ENCODE peak calls at places on chromosomes 12 and 14, in eight cellular contexts. O is Calu3, E is endothelial cell, Z is cardiac fibroblast, B is Peyer's patch, Q is brain microvascular endothelial cell, P is fibroblast of villous mesenchyme, T is BJ. S is an unnamed sample.

GRCh38 chr14:30974628-30975027 is 50.8 kb upstream of the AP4S1 start:
- DNase-seq in O (no peak), E (no peak), Z (peak), B (no peak), Q (no peak), P (peak), T (no peak), S (no peak)

GRCh38 chr12:91367234-91367849 is 184.7 kb upstream of the DCN start:
- DNase-seq in O (no peak), E (no peak), Z (peak), B (no peak), Q (peak), P (peak), T (no peak), S (no peak)

GRCh38 chr12:116140559-116140958 is 136.9 kb downstream of the MED13L start:
- DNase-seq in O (no peak), E (no peak), Z (no peak), B (no peak), Q (no peak), P (no peak), T (no peak), S (no peak)

GRCh38 chr12:81206425-81206824 is 128.5 kb downstream of the ACSS3 start:
- DNase-seq in O (no peak), E (no peak), Z (no peak), B (no peak), Q (no peak), P (no peak), T (no peak), S (no peak)

GRCh38 chr14:21092147-21093011 is 6.1 kb downstream of the ZNF219 start:
- DNase-seq in O (peak), E (peak), Z (peak), B (peak), Q (peak), P (peak), T (no peak), S (peak)

GRCh38 chr12:11954181-11954580 is 116.6 kb upstream of the BCL2L14 start:
- DNase-seq in O (no peak), E (no peak), Z (no peak), B (no peak), Q (no peak), P (no peak), T (no peak), S (no peak)

GRCh38 chr12:73863541-73863940 is 674.1 kb upstream of the ATXN7L3B start:
- DNase-seq in O (no peak), E (no peak), Z (peak), B (no peak), Q (peak), P (no peak), T (no peak), S (no peak)

GRCh38 chr12:70920891-70921290 is 353 bp upstream of the PTPRR start:
- DNase-seq in O (no peak), E (no peak), Z (no peak), B (no peak), Q (no peak), P (no peak), T (no peak), S (no peak)

GRCh38 chr12:48868446-48868845 is 2.8 kb upstream of the RND1 start:
- DNase-seq in O (no peak), E (no peak), Z (no peak), B (no peak), Q (no peak), P (no peak), T (no peak), S (no peak)

GRCh38 chr12:50258167-50258551 is 25.2 kb downstream of the LIMA1 start:
- DNase-seq in O (no peak), E (no peak), Z (peak), B (no peak), Q (no peak), P (no peak), T (no peak), S (no peak)
- TF ChIP-seq CTCF in O (no peak), E (no peak), Z (no peak), B (no peak), Q (no peak), P (no peak), T (no peak), S (no peak)

GRCh38 chr12:3493225-3494049 is 2.4 kb downstream of the PRMT8 start:
- DNase-seq in O (no peak), E (no peak), Z (no peak), B (no peak), Q (no peak), P (no peak), T (no peak), S (no peak)

GRCh38 chr12:3491938-3492867 is 1.2 kb downstream of the PRMT8 start:
- DNase-seq in O (peak), E (peak), Z (peak), B (no peak), Q (peak), P (peak), T (no peak), S (peak)

GRCh38 chr12:3492868-3493224 is 1.8 kb downstream of the PRMT8 start:
- DNase-seq in O (no peak), E (no peak), Z (no peak), B (no peak), Q (no peak), P (no peak), T (no peak), S (no peak)

DNA sequence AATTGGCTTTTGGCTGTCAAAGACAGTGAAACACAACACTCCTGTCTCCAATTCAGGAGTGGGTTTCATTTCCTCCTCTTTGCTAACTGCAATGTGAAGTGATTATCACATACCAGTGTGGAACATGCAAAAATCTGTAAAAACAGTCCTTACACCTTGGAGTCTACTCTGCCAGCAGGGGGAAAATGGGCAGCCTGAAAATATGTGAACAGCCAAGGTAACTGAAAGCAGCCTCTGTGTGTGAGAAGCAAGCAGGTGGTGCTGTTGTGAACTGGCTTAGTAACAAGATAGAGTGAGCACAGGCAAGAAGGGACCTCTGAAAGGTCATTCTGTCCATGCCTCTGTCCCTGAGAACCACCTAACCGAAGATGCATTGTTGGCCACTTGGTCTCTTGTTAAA is 6.0 kb downstream of the PRMT8 start:
- DNase-seq in O (peak), E (peak), Z (no peak), B (no peak), Q (no peak), P (no peak), T (no peak), S (no peak)
- TF ChIP-seq CTCF in O (peak), E (peak), Z (no peak), B (no peak), Q (peak), P (no peak), T (no peak), S (no peak)

GRCh38 chr12:59698599-59698998 is 102.8 kb downstream of the SLC16A7 start:
- DNase-seq in O (no peak), E (no peak), Z (peak), B (no peak), Q (peak), P (peak), T (peak), S (no peak)

GRCh38 chr12:59700145-59700435 is 104.3 kb downstream of the SLC16A7 start:
- DNase-seq in O (no peak), E (no peak), Z (no peak), B (no peak), Q (no peak), P (no peak), T (no peak), S (no peak)

GRCh38 chr12:59695379-59695778 is 99.5 kb downstream of the SLC16A7 start:
- DNase-seq in O (no peak), E (no peak), Z (peak), B (no peak), Q (peak), P (peak), T (no peak), S (no peak)

GRCh38 chr12:59699408-59700144 is 103.7 kb downstream of the SLC16A7 start:
- DNase-seq in O (no peak), E (no peak), Z (peak), B (no peak), Q (peak), P (peak), T (peak), S (no peak)
- TF ChIP-seq CTCF in O (no peak), E (no peak), Z (no peak), B (no peak), Q (no peak), P (no peak), T (no peak), S (no peak)

DNA sequence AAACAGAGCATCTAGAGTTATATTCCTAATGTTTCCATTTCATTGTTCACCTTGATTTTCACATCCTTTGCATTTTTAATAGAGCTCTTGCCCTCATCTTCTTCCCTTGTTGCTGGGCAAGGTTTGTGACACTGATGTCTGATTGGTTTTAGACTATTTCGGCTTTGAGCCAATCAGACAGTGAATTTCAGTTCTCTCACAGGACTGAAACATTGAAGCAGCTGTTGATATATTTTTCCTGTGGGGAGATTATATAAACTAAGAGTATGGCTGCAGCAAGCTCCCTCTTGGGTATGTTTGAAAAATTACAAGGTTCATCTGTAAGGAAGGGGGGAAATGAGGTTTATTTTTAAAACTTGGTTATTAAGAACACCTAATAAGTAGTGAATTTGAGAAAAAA is 51.2 kb downstream of the ATF7IP start:
- DNase-seq in O (peak), E (peak), Z (peak), B (no peak), Q (peak), P (peak), T (no peak), S (no peak)
- TF ChIP-seq CTCF in O (no peak), E (no peak), Z (peak), B (no peak), Q (peak), P (peak), T (peak), S (no peak)

GRCh38 chr12:43282106-43282505 is 269.9 kb downstream of the ADAMTS20 start:
- DNase-seq in O (no peak), E (no peak), Z (peak), B (no peak), Q (no peak), P (peak), T (no peak), S (no peak)
- TF ChIP-seq CTCF in O (no peak), E (no peak), Z (no peak), B (peak), Q (peak), P (peak), T (peak), S (no peak)

GRCh38 chr12:39804479-39805241 is 185.1 kb upstream of the ABCD2 start:
- DNase-seq in O (no peak), E (no peak), Z (no peak), B (no peak), Q (no peak), P (no peak), T (no peak), S (no peak)

GRCh38 chr12:39803151-39803550 is 183.5 kb upstream of the ABCD2 start:
- DNase-seq in O (no peak), E (no peak), Z (no peak), B (no peak), Q (no peak), P (no peak), T (no peak), S (no peak)

GRCh38 chr12:39805651-39806050 is 186.0 kb upstream of the ABCD2 start:
- DNase-seq in O (no peak), E (no peak), Z (no peak), B (no peak), Q (no peak), P (no peak), T (no peak), S (no peak)

DNA sequence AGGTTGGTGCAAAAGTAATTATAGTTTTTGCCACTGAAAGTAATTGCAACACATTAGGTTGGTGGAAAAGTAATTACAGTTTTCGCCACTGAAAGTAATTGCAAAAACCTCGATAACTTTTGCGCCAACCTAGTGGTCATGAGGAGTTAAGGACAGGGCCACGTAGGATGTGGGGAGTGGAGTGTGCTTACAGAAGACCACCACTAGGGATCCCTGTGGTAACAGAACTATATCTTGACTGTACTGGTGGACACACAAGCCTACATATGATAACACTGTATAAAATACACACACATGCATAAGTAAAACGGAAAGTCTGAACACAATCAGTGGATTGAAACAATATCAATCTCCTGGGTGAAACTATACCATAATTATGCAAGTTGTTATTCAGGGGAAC is 187.4 kb upstream of the ABCD2 start:
- DNase-seq in O (no peak), E (peak), Z (peak), B (no peak), Q (peak), P (no peak), T (no peak), S (no peak)
- TF ChIP-seq CTCF in O (peak), E (peak), Z (peak), B (no peak), Q (peak), P (peak), T (peak), S (no peak)

GRCh38 chr14:94690896-94691657 is 78.8 kb downstream of the GSC start:
- DNase-seq in O (no peak), E (no peak), Z (no peak), B (no peak), Q (no peak), P (no peak), T (no peak), S (no peak)
- TF ChIP-seq CTCF in O (no peak), E (no peak), Z (no peak), B (no peak), Q (no peak), P (no peak), T (no peak), S (no peak)

GRCh38 chr14:45120109-45120508 is 14.2 kb downstream of the FKBP3 start:
- DNase-seq in O (no peak), E (no peak), Z (no peak), B (no peak), Q (no peak), P (no peak), T (no peak), S (no peak)
- TF ChIP-seq CTCF in O (no peak), E (no peak), Z (no peak), B (no peak), Q (no peak), P (no peak), T (no peak), S (no peak)

DNA sequence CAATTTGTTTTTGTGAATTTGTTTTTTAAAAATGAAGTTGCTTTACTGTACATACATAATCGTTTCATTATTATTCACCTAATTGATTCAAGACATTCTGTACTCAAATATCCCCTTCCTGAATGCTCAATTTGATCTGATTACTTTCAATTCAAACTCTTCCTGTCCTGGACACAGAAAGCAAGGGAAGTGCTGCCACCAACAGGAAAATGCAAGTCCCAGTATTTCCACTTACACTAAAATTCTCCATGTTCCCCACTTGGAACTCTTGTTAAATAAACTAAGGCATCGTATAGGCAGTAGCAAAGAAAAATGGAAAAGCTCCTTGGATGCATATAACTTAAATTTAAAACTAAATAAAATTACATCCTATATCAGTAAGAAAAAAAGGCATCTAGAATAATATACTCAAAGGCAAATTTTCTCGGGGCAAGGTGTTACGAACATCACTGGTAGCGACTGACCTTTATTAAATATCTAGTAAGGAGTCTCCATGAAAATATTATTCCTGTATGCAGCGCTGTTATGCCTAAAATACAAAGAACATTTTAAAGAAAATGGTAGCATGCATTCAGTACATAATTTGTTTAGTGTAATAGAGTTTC is 72.0 kb upstream of the DBX2 start:
- DNase-seq in O (peak), E (peak), Z (peak), B (no peak), Q (no peak), P (peak), T (no peak), S (no peak)
- TF ChIP-seq CTCF in O (no peak), E (no peak), Z (peak), B (no peak), Q (peak), P (peak), T (peak), S (no peak)

GRCh38 chr12:119843100-119843499 is 34.0 kb downstream of the CIT start:
- DNase-seq in O (no peak), E (no peak), Z (peak), B (no peak), Q (peak), P (peak), T (no peak), S (no peak)
- TF ChIP-seq CTCF in O (no peak), E (no peak), Z (no peak), B (no peak), Q (no peak), P (no peak), T (no peak), S (no peak)

S was measured in activated B cell treated with CpG ODN at 0.5 μM for 24 hours.